ENCODE peak calls at places on chromosomes 11 and 22, in seven cellular contexts. One of them, this sample, is unnamed.

GRCh38 chr22:39967103-39967829 is 7.1 kb downstream of the TMA7B start:
- DNase-seq in psoas muscle: no peak
- DNase-seq in hypothalamus: no peak
- DNase-seq in stimulated activated CD4-positive, alpha-beta T cell treated with anti-CD3 and anti-CD28 coated beads, Interleukin-2, amount 100 ng/mL, for 48 hours: no peak
- DNase-seq in T47D: no peak
- DNase-seq in non-pigmented ciliary epithelial cell: no peak
- DNase-seq in iPS DF 19.7: no peak
- DNase-seq in this sample: no peak

GRCh38 chr22:31148953-31149627 is 8.8 kb upstream of the PLA2G3 start:
- DNase-seq in psoas muscle: peak
- DNase-seq in non-pigmented ciliary epithelial cell: peak
- DNase-seq in iPS DF 19.7: peak
- DNase-seq in T47D: peak
- DNase-seq in hypothalamus: peak
- DNase-seq in stimulated activated CD4-positive, alpha-beta T cell treated with anti-CD3 and anti-CD28 coated beads, Interleukin-2, amount 100 ng/mL, for 48 hours: peak
- DNase-seq in this sample: no peak

GRCh38 chr11:45298718-45299117 is 12.6 kb upstream of the SYT13 start:
- DNase-seq in stimulated activated CD4-positive, alpha-beta T cell treated with anti-CD3 and anti-CD28 coated beads, Interleukin-2, amount 100 ng/mL, for 48 hours: no peak
- DNase-seq in hypothalamus: no peak
- DNase-seq in psoas muscle: no peak
- DNase-seq in non-pigmented ciliary epithelial cell: no peak
- DNase-seq in iPS DF 19.7: peak
- DNase-seq in T47D: no peak
- DNase-seq in this sample: no peak

GRCh38 chr11:46718155-46719019 is 626 bp upstream of the F2 start:
- DNase-seq in hypothalamus: no peak
- DNase-seq in T47D: peak
- DNase-seq in stimulated activated CD4-positive, alpha-beta T cell treated with anti-CD3 and anti-CD28 coated beads, Interleukin-2, amount 100 ng/mL, for 48 hours: no peak
- DNase-seq in non-pigmented ciliary epithelial cell: no peak
- DNase-seq in iPS DF 19.7: no peak
- DNase-seq in psoas muscle: no peak
- DNase-seq in this sample: no peak

GRCh38 chr11:13288375-13289029 is 10.9 kb downstream of the BMAL1 start:
- DNase-seq in non-pigmented ciliary epithelial cell: no peak
- DNase-seq in psoas muscle: no peak
- DNase-seq in stimulated activated CD4-positive, alpha-beta T cell treated with anti-CD3 and anti-CD28 coated beads, Interleukin-2, amount 100 ng/mL, for 48 hours: no peak
- DNase-seq in T47D: no peak
- DNase-seq in iPS DF 19.7: no peak
- DNase-seq in hypothalamus: no peak
- DNase-seq in this sample: no peak

GRCh38 chr11:133833101-133833898 is 12.0 kb downstream of the SPATA19 start:
- DNase-seq in stimulated activated CD4-positive, alpha-beta T cell treated with anti-CD3 and anti-CD28 coated beads, Interleukin-2, amount 100 ng/mL, for 48 hours: no peak
- DNase-seq in T47D: no peak
- DNase-seq in iPS DF 19.7: no peak
- DNase-seq in hypothalamus: no peak
- DNase-seq in psoas muscle: no peak
- DNase-seq in non-pigmented ciliary epithelial cell: no peak
- DNase-seq in this sample: no peak

GRCh38 chr11:2565447-2566222 is 120.8 kb downstream of the KCNQ1 start:
- DNase-seq in hypothalamus: no peak
- DNase-seq in iPS DF 19.7: no peak
- DNase-seq in stimulated activated CD4-positive, alpha-beta T cell treated with anti-CD3 and anti-CD28 coated beads, Interleukin-2, amount 100 ng/mL, for 48 hours: no peak
- DNase-seq in T47D: no peak
- DNase-seq in non-pigmented ciliary epithelial cell: no peak
- DNase-seq in psoas muscle: no peak
- DNase-seq in this sample: no peak

GRCh38 chr11:30960387-30960992 is 374.3 kb upstream of the MPPED2 start:
- DNase-seq in T47D: peak
- DNase-seq in hypothalamus: no peak
- DNase-seq in stimulated activated CD4-positive, alpha-beta T cell treated with anti-CD3 and anti-CD28 coated beads, Interleukin-2, amount 100 ng/mL, for 48 hours: no peak
- DNase-seq in psoas muscle: no peak
- DNase-seq in non-pigmented ciliary epithelial cell: peak
- DNase-seq in iPS DF 19.7: peak
- DNase-seq in this sample: no peak

GRCh38 chr11:10005955-10006525 is 288.0 kb downstream of the SBF2 start:
- DNase-seq in psoas muscle: no peak
- DNase-seq in hypothalamus: no peak
- DNase-seq in iPS DF 19.7: no peak
- DNase-seq in T47D: no peak
- DNase-seq in non-pigmented ciliary epithelial cell: no peak
- DNase-seq in stimulated activated CD4-positive, alpha-beta T cell treated with anti-CD3 and anti-CD28 coated beads, Interleukin-2, amount 100 ng/mL, for 48 hours: no peak
- DNase-seq in this sample: no peak

GRCh38 chr11:71481101-71481960 is 28.3 kb downstream of the NADSYN1 start:
- DNase-seq in T47D: peak
- DNase-seq in psoas muscle: no peak
- DNase-seq in non-pigmented ciliary epithelial cell: no peak
- DNase-seq in iPS DF 19.7: no peak
- DNase-seq in stimulated activated CD4-positive, alpha-beta T cell treated with anti-CD3 and anti-CD28 coated beads, Interleukin-2, amount 100 ng/mL, for 48 hours: no peak
- DNase-seq in hypothalamus: no peak
- DNase-seq in this sample: peak

GRCh38 chr11:116871248-116871647 is 33.8 kb upstream of the APOA1 start:
- DNase-seq in T47D: no peak
- DNase-seq in hypothalamus: no peak
- DNase-seq in psoas muscle: no peak
- DNase-seq in non-pigmented ciliary epithelial cell: peak
- DNase-seq in iPS DF 19.7: no peak
- DNase-seq in stimulated activated CD4-positive, alpha-beta T cell treated with anti-CD3 and anti-CD28 coated beads, Interleukin-2, amount 100 ng/mL, for 48 hours: no peak
- DNase-seq in this sample: no peak

GRCh38 chr11:84780689-84781293 is 846.4 kb downstream of the DLG2 start:
- DNase-seq in hypothalamus: no peak
- DNase-seq in non-pigmented ciliary epithelial cell: peak
- DNase-seq in psoas muscle: no peak
- DNase-seq in iPS DF 19.7: no peak
- DNase-seq in T47D: peak
- DNase-seq in stimulated activated CD4-positive, alpha-beta T cell treated with anti-CD3 and anti-CD28 coated beads, Interleukin-2, amount 100 ng/mL, for 48 hours: no peak
- DNase-seq in this sample: no peak

GRCh38 chr22:32309585-32310251 is 47.9 kb upstream of the RFPL3 start:
- DNase-seq in T47D: no peak
- DNase-seq in iPS DF 19.7: no peak
- DNase-seq in psoas muscle: no peak
- DNase-seq in non-pigmented ciliary epithelial cell: no peak
- DNase-seq in hypothalamus: no peak
- DNase-seq in stimulated activated CD4-positive, alpha-beta T cell treated with anti-CD3 and anti-CD28 coated beads, Interleukin-2, amount 100 ng/mL, for 48 hours: no peak
- DNase-seq in this sample: peak

GRCh38 chr22:41620646-41621098 is at the start of gene DESI1:
- DNase-seq in iPS DF 19.7: no peak
- DNase-seq in hypothalamus: no peak
- DNase-seq in non-pigmented ciliary epithelial cell: no peak
- DNase-seq in stimulated activated CD4-positive, alpha-beta T cell treated with anti-CD3 and anti-CD28 coated beads, Interleukin-2, amount 100 ng/mL, for 48 hours: no peak
- DNase-seq in psoas muscle: no peak
- DNase-seq in T47D: peak
- DNase-seq in this sample: no peak

GRCh38 chr11:130212431-130212961 is 52.9 kb downstream of the ST14 start:
- DNase-seq in hypothalamus: no peak
- DNase-seq in iPS DF 19.7: no peak
- DNase-seq in psoas muscle: no peak
- DNase-seq in non-pigmented ciliary epithelial cell: no peak
- DNase-seq in T47D: no peak
- DNase-seq in stimulated activated CD4-positive, alpha-beta T cell treated with anti-CD3 and anti-CD28 coated beads, Interleukin-2, amount 100 ng/mL, for 48 hours: no peak
- DNase-seq in this sample: no peak

GRCh38 chr11:69943066-69943465 is 123.8 kb upstream of the FGF3 start:
- DNase-seq in hypothalamus: no peak
- DNase-seq in iPS DF 19.7: no peak
- DNase-seq in stimulated activated CD4-positive, alpha-beta T cell treated with anti-CD3 and anti-CD28 coated beads, Interleukin-2, amount 100 ng/mL, for 48 hours: no peak
- DNase-seq in psoas muscle: no peak
- DNase-seq in T47D: peak
- DNase-seq in non-pigmented ciliary epithelial cell: no peak
- DNase-seq in this sample: no peak

GRCh38 chr11:109037856-109038780 is 373.2 kb downstream of the DDX10 start:
- DNase-seq in T47D: no peak
- DNase-seq in non-pigmented ciliary epithelial cell: peak
- DNase-seq in psoas muscle: no peak
- DNase-seq in iPS DF 19.7: no peak
- DNase-seq in hypothalamus: no peak
- DNase-seq in stimulated activated CD4-positive, alpha-beta T cell treated with anti-CD3 and anti-CD28 coated beads, Interleukin-2, amount 100 ng/mL, for 48 hours: no peak
- DNase-seq in this sample: no peak

GRCh38 chr22:22245935-22246525 is 1.4 kb downstream of the VPREB1 start:
- DNase-seq in iPS DF 19.7: no peak
- DNase-seq in stimulated activated CD4-positive, alpha-beta T cell treated with anti-CD3 and anti-CD28 coated beads, Interleukin-2, amount 100 ng/mL, for 48 hours: no peak
- DNase-seq in psoas muscle: no peak
- DNase-seq in non-pigmented ciliary epithelial cell: no peak
- DNase-seq in hypothalamus: no peak
- DNase-seq in T47D: no peak
- DNase-seq in this sample: no peak

GRCh38 chr11:123194308-123195181 is 503 bp downstream of the CLMP start:
- DNase-seq in non-pigmented ciliary epithelial cell: no peak
- DNase-seq in stimulated activated CD4-positive, alpha-beta T cell treated with anti-CD3 and anti-CD28 coated beads, Interleukin-2, amount 100 ng/mL, for 48 hours: no peak
- DNase-seq in psoas muscle: peak
- DNase-seq in iPS DF 19.7: no peak
- DNase-seq in hypothalamus: no peak
- DNase-seq in T47D: peak
- DNase-seq in this sample: peak

GRCh38 chr11:131692961-131693360 is 322.5 kb downstream of the NTM start:
- DNase-seq in T47D: no peak
- DNase-seq in iPS DF 19.7: no peak
- DNase-seq in non-pigmented ciliary epithelial cell: no peak
- DNase-seq in stimulated activated CD4-positive, alpha-beta T cell treated with anti-CD3 and anti-CD28 coated beads, Interleukin-2, amount 100 ng/mL, for 48 hours: no peak
- DNase-seq in psoas muscle: no peak
- DNase-seq in hypothalamus: no peak
- DNase-seq in this sample: no peak

GRCh38 chr11:64372802-64373597 is 14.0 kb downstream of the RPS6KA4 start:
- DNase-seq in hypothalamus: peak
- DNase-seq in stimulated activated CD4-positive, alpha-beta T cell treated with anti-CD3 and anti-CD28 coated beads, Interleukin-2, amount 100 ng/mL, for 48 hours: no peak
- DNase-seq in T47D: peak
- DNase-seq in non-pigmented ciliary epithelial cell: no peak
- DNase-seq in psoas muscle: no peak
- DNase-seq in iPS DF 19.7: peak
- DNase-seq in this sample: no peak

GRCh38 chr11:8814209-8814922 is 96.6 kb upstream of the AKIP1 start:
- DNase-seq in psoas muscle: no peak
- DNase-seq in iPS DF 19.7: no peak
- DNase-seq in stimulated activated CD4-positive, alpha-beta T cell treated with anti-CD3 and anti-CD28 coated beads, Interleukin-2, amount 100 ng/mL, for 48 hours: no peak
- DNase-seq in non-pigmented ciliary epithelial cell: no peak
- DNase-seq in T47D: peak
- DNase-seq in hypothalamus: no peak
- DNase-seq in this sample: no peak

GRCh38 chr11:126437731-126438130 is 82.2 kb downstream of the ST3GAL4 start:
- DNase-seq in hypothalamus: no peak
- DNase-seq in stimulated activated CD4-positive, alpha-beta T cell treated with anti-CD3 and anti-CD28 coated beads, Interleukin-2, amount 100 ng/mL, for 48 hours: no peak
- DNase-seq in T47D: no peak
- DNase-seq in non-pigmented ciliary epithelial cell: no peak
- DNase-seq in psoas muscle: no peak
- DNase-seq in iPS DF 19.7: no peak
- DNase-seq in this sample: no peak

GRCh38 chr11:36002796-36003195 is 58.9 kb downstream of the LDLRAD3 start:
- DNase-seq in T47D: no peak
- DNase-seq in psoas muscle: no peak
- DNase-seq in hypothalamus: no peak
- DNase-seq in non-pigmented ciliary epithelial cell: no peak
- DNase-seq in iPS DF 19.7: no peak
- DNase-seq in stimulated activated CD4-positive, alpha-beta T cell treated with anti-CD3 and anti-CD28 coated beads, Interleukin-2, amount 100 ng/mL, for 48 hours: no peak
- DNase-seq in this sample: no peak

GRCh38 chr11:64284962-64285884 is at the start of gene GPR137:
- DNase-seq in stimulated activated CD4-positive, alpha-beta T cell treated with anti-CD3 and anti-CD28 coated beads, Interleukin-2, amount 100 ng/mL, for 48 hours: peak
- DNase-seq in psoas muscle: peak
- DNase-seq in hypothalamus: peak
- DNase-seq in T47D: peak
- DNase-seq in non-pigmented ciliary epithelial cell: no peak
- DNase-seq in iPS DF 19.7: no peak
- DNase-seq in this sample: peak

GRCh38 chr11:134993691-134994243 is 581.7 kb upstream of the B3GAT1 start:
- DNase-seq in psoas muscle: no peak
- DNase-seq in iPS DF 19.7: no peak
- DNase-seq in hypothalamus: no peak
- DNase-seq in stimulated activated CD4-positive, alpha-beta T cell treated with anti-CD3 and anti-CD28 coated beads, Interleukin-2, amount 100 ng/mL, for 48 hours: no peak
- DNase-seq in T47D: peak
- DNase-seq in non-pigmented ciliary epithelial cell: no peak
- DNase-seq in this sample: no peak

GRCh38 chr11:19772480-19772879 is 59.8 kb downstream of the NAV2 start:
- DNase-seq in non-pigmented ciliary epithelial cell: no peak
- DNase-seq in psoas muscle: no peak
- DNase-seq in iPS DF 19.7: peak
- DNase-seq in T47D: no peak
- DNase-seq in hypothalamus: no peak
- DNase-seq in stimulated activated CD4-positive, alpha-beta T cell treated with anti-CD3 and anti-CD28 coated beads, Interleukin-2, amount 100 ng/mL, for 48 hours: no peak
- DNase-seq in this sample: no peak